ENCODE peak calls at places on chromosomes 3 and 15, in six cellular contexts. N, Y, B, M, O and A are unnamed samples. For H3K9me3 and H3K4me1, the result is how much of the 10 kb centered on the place peaks cover.

GRCh38 chr3:124277516-124277890 is 285.6 kb upstream of the ROPN1 start:
- DNase-seq in N (no peak), Y (no peak), B (no peak), M (no peak), O (no peak), A (no peak)

GRCh38 chr3:39107056-39107873 is at the start of the genes GORASP1 and TTC21A:
- DNase-seq in N (peak), Y (no peak), B (peak), M (peak), O (peak), A (peak)

GRCh38 chr15:50686468-50687301 is at the start of gene TRPM7:
- DNase-seq in N (peak), Y (peak), B (peak), M (peak), O (peak), A (peak)

GRCh38 chr3:170749185-170749584 is 120.8 kb downstream of the RPL22L1 start:
- DNase-seq in N (no peak), Y (no peak), B (no peak), M (no peak), O (no peak), A (no peak)

GRCh38 chr15:77027111-77027696 is 32.3 kb downstream of the PSTPIP1 start:
- DNase-seq in N (no peak), Y (peak), B (peak), M (no peak), O (no peak), A (no peak)

GRCh38 chr15:83205725-83206324 is 1.8 kb downstream of the HDGFL3 start:
- DNase-seq in N (peak), Y (no peak), B (no peak), M (no peak), O (no peak), A (no peak)

GRCh38 chr3:113275876-113276580 is 64.7 kb downstream of the BOC start:
- DNase-seq in N (peak), Y (no peak), B (peak), M (peak), O (peak), A (no peak)

GRCh38 chr15:89179966-89180875 is 41.2 kb downstream of the RLBP1 start:
- DNase-seq in N (no peak), Y (no peak), B (no peak), M (no peak), O (no peak), A (no peak)

GRCh38 chr15:92801412-92801773 is 98.7 kb upstream of the CHD2 start:
- DNase-seq in N (peak), Y (peak), B (no peak), M (no peak), O (peak), A (peak)

GRCh38 chr15:40873625-40874561 is at the start of gene RHOV:
- DNase-seq in N (peak), Y (peak), B (no peak), M (peak), O (peak), A (peak)

GRCh38 chr3:30124435-30125390 is 481.7 kb upstream of the TGFBR2 start:
- DNase-seq in N (peak), Y (no peak), B (no peak), M (no peak), O (no peak), A (no peak)

GRCh38 chr3:61813656-61814055 is 252.3 kb downstream of the PTPRG start:
- DNase-seq in N (no peak), Y (no peak), B (no peak), M (no peak), O (no peak), A (no peak)

GRCh38 chr3:35648347-35648746 is 9.0 kb downstream of the ARPP21 start:
- DNase-seq in N (no peak), Y (no peak), B (no peak), M (no peak), O (no peak), A (no peak)

GRCh38 chr3:45793482-45794176 is 2.7 kb downstream of the SLC6A20 start:
- DNase-seq in N (peak), Y (no peak), B (no peak), M (no peak), O (no peak), A (no peak)

GRCh38 chr3:27357665-27358258 is 11.4 kb downstream of the NEK10 start:
- DNase-seq in N (peak), Y (no peak), B (no peak), M (peak), O (peak), A (peak)

GRCh38 chr3:38805765-38806386 is 10.1 kb downstream of the SCN10A start:
- DNase-seq in N (peak), Y (no peak), B (no peak), M (no peak), O (peak), A (peak)

GRCh38 chr15:89396723-89397652 is 62.4 kb upstream of the POLG start:
- DNase-seq in N (no peak), Y (no peak), B (no peak), M (no peak), O (no peak), A (no peak)

GRCh38 chr3:100144255-100144866 is 30.1 kb upstream of the FILIP1L start:
- DNase-seq in N (no peak), Y (no peak), B (no peak), M (no peak), O (no peak), A (no peak)

GRCh38 chr3:47283596-47284364 is 1.0 kb downstream of the KLHL18 start:
- DNase-seq in N (peak), Y (no peak), B (no peak), M (peak), O (no peak), A (no peak)

GRCh38 chr3:193563999-193564398 is 9.3 kb upstream of the ATP13A4 start:
- DNase-seq in N (peak), Y (no peak), B (no peak), M (no peak), O (no peak), A (peak)

GRCh38 chr3:172478116-172478515 is 29.9 kb upstream of the GHSR start:
- DNase-seq in N (no peak), Y (no peak), B (no peak), M (no peak), O (no peak), A (no peak)

GRCh38 chr3:77513541-77513940 is 473.6 kb downstream of the ROBO2 start:
- DNase-seq in N (no peak), Y (no peak), B (no peak), M (no peak), O (no peak), A (no peak)

GRCh38 chr3:170352936-170353335 is 4.6 kb upstream of the SKIL start:
- DNase-seq in N (no peak), Y (no peak), B (no peak), M (no peak), O (no peak), A (no peak)

GRCh38 chr3:101518421-101518871 is 5.4 kb upstream of the SENP7 start:
- DNase-seq in N (peak), Y (no peak), B (no peak), M (no peak), O (no peak), A (no peak)

GRCh38 chr3:153161138-153161713 is 800 bp upstream of the RAP2B start:
- DNase-seq in N (peak), Y (peak), B (peak), M (peak), O (peak), A (peak)

GRCh38 chr3:14244521-14244920 is 65.9 kb downstream of the LSM3 start:
- DNase-seq in N (no peak), Y (no peak), B (no peak), M (no peak), O (no peak), A (no peak)

GRCh38 chr15:50484781-50485180 is 60.6 kb downstream of the USP8 start:
- DNase-seq in N (no peak), Y (no peak), B (no peak), M (no peak), O (no peak), A (no peak)

GRCh38 chr3:18501679-18502343 is 76.7 kb upstream of the SATB1 start:
- DNase-seq in N (peak), Y (no peak), B (no peak), M (no peak), O (no peak), A (no peak)

GRCh38 chr3:494190-494589 is 297.6 kb downstream of the CHL1 start:
- DNase-seq in N (no peak), Y (no peak), B (no peak), M (no peak), O (no peak), A (no peak)
- H3K9me3 ChIP-seq in N (under half), Y (under half), B (under half), M (under half), O (under half), A (under half)

GRCh38 chr3:56921573-56922571 is 120.1 kb upstream of the ARHGEF3 start:
- DNase-seq in N (no peak), Y (no peak), B (no peak), M (peak), O (peak), A (no peak)
- H3K4me1 ChIP-seq in N (under half), Y (under half), B (under half), M (under half), O (under half), A (under half)

GRCh38 chr3:44442591-44443309 is 34.7 kb downstream of the ZNF445 start:
- DNase-seq in N (no peak), Y (no peak), B (no peak), M (no peak), O (no peak), A (no peak)

GRCh38 chr3:44445786-44446185 is 31.7 kb downstream of the ZNF445 start:
- DNase-seq in N (no peak), Y (no peak), B (no peak), M (no peak), O (no peak), A (no peak)

GRCh38 chr3:44444896-44445691 is 32.4 kb downstream of the ZNF445 start:
- DNase-seq in N (no peak), Y (peak), B (no peak), M (no peak), O (no peak), A (no peak)

GRCh38 chr3:44446929-44447328 is 30.5 kb downstream of the ZNF445 start:
- DNase-seq in N (no peak), Y (no peak), B (no peak), M (no peak), O (no peak), A (no peak)

DNA sequence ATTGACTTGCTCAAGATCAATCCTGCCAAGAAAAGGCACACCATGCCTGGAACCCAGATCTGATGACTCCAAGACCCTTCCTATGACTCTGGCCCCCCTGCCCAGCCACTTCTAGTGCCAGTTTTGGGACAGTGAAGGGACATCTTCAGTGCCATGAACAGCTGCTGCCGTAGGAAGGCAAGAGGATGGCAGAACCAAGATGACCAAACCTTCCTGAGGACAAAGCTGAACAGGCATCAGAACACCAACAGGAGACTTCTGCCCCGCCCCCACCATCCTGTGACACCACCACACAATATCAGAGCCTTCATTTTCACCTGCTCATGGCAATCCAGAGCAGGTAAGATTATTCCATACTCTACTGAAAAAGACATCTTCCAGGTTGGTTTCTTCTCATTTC is 33.0 kb downstream of the ZNF445 start:
- DNase-seq in N (no peak), Y (no peak), B (no peak), M (no peak), O (no peak), A (no peak)
- H3K9me3 ChIP-seq in N (under half), Y (under half), B (under half), M (under half), O (under half), A (under half)

DNA sequence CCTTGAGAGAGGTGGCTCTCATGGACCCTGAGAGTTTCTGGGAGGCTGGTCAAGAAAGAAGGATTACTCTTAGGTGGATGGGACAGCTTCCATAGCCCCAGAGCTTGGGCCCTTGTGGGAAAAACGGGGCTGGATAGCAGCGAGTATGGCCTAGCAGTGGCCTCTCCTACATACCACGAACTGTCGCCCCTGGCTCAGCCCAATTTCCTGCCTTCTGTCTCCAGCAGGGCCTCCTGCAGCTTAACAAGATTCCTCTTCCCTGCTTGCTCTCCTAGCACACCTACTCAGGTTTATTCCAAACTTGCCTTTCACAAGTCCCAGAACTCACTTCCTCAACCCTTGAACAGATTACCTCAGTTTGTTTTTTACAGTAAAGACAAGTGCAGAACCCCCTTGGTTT is 139.7 kb upstream of the TPM1 start:
- DNase-seq in N (no peak), Y (no peak), B (no peak), M (no peak), O (no peak), A (no peak)
- H3K4me1 ChIP-seq in N (under half), Y (under half), B (under half), M (under half), O (under half), A (under half)

GRCh38 chr3:8490079-8490552 is 11.5 kb upstream of the LMCD1 start:
- DNase-seq in N (peak), Y (no peak), B (no peak), M (no peak), O (peak), A (peak)

GRCh38 chr3:8488877-8489865 is 12.5 kb upstream of the LMCD1 start:
- DNase-seq in N (peak), Y (no peak), B (no peak), M (no peak), O (no peak), A (no peak)

GRCh38 chr3:8486945-8487344 is 14.7 kb upstream of the LMCD1 start:
- DNase-seq in N (no peak), Y (no peak), B (no peak), M (no peak), O (no peak), A (peak)

GRCh38 chr3:8486434-8486833 is 15.2 kb upstream of the LMCD1 start:
- DNase-seq in N (no peak), Y (no peak), B (no peak), M (no peak), O (no peak), A (no peak)

GRCh38 chr3:8488436-8488835 is 13.2 kb upstream of the LMCD1 start:
- DNase-seq in N (no peak), Y (no peak), B (no peak), M (no peak), O (no peak), A (no peak)
- H3K9me3 ChIP-seq in N (under half), Y (under half), B (under half), M (under half), O (under half), A (under half)

GRCh38 chr3:11705049-11705448 is 61.3 kb upstream of the VGLL4 start:
- DNase-seq in N (no peak), Y (no peak), B (no peak), M (no peak), O (no peak), A (no peak)
- H3K4me1 ChIP-seq in N (under half), Y (under half), B (under half), M (under half), O (under half), A (under half)

GRCh38 chr15:69116391-69116790 is 44.0 kb upstream of the GLCE start:
- DNase-seq in N (no peak), Y (no peak), B (no peak), M (no peak), O (no peak), A (no peak)
- H3K9me3 ChIP-seq in N (under half), Y (under half), B (under half), M (under half), O (under half), A (under half)

GRCh38 chr15:65165875-65166274 is 19.3 kb downstream of the CLPX start:
- DNase-seq in N (no peak), Y (no peak), B (no peak), M (no peak), O (no peak), A (no peak)

GRCh38 chr15:65163041-65163440 is 22.1 kb downstream of the CLPX start:
- DNase-seq in N (no peak), Y (no peak), B (no peak), M (no peak), O (no peak), A (no peak)

DNA sequence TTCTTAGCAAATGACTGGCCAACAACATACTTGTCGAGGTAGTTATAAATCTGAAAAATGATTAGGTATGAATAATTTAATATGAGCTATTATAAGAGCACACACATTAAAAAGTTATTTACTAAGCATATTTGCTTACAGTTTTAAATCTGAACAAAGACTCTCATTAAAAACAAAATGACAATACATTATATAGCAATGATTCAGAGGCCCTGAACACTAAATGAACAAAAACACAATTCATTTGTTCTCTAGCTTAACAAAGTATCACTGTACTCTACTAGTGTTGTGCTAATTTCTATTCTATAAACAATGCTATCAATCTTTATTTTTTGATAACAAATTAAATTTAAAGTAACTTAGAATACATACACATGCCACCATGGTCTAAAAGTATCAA is 21.0 kb downstream of the CLPX start:
- DNase-seq in N (no peak), Y (no peak), B (no peak), M (no peak), O (no peak), A (no peak)
- H3K4me1 ChIP-seq in N (under half), Y (under half), B (under half), M (under half), O (under half), A (under half)

GRCh38 chr15:22243440-22244130 is 163.3 kb downstream of the OR4M2 start:
- DNase-seq in N (no peak), Y (no peak), B (no peak), M (no peak), O (no peak), A (no peak)
- H3K9me3 ChIP-seq in N (under half), Y (under half), B (under half), M (under half), O (under half), A (under half)

GRCh38 chr15:65087411-65087810 is 10.9 kb downstream of the KBTBD13 start:
- DNase-seq in N (no peak), Y (no peak), B (no peak), M (no peak), O (no peak), A (no peak)

GRCh38 chr15:65085207-65085753 is 8.7 kb downstream of the KBTBD13 start:
- DNase-seq in N (no peak), Y (peak), B (peak), M (no peak), O (no peak), A (no peak)

GRCh38 chr15:65084500-65085206 is 8.1 kb downstream of the KBTBD13 start:
- DNase-seq in N (no peak), Y (peak), B (peak), M (no peak), O (no peak), A (no peak)

GRCh38 chr15:65086680-65087111 is 10.2 kb downstream of the KBTBD13 start:
- DNase-seq in N (no peak), Y (peak), B (peak), M (no peak), O (peak), A (no peak)

GRCh38 chr15:65085990-65086679 is 9.6 kb downstream of the KBTBD13 start:
- DNase-seq in N (peak), Y (no peak), B (peak), M (no peak), O (no peak), A (peak)
- H3K4me1 ChIP-seq in N (under half), Y (under half), B (half or more), M (under half), O (half or more), A (half or more)